ENCODE peak calls at places on chromosome 15, in ten cellular contexts. P is SK-MEL-5; R is left colon; G is activated CD4-positive, alpha-beta T cell treated with anti-CD3 and anti-CD28 coated beads, Interleukin-2, amount 50 U/mL, for 24 hours; M is dermis microvascular lymphatic vessel endothelial cell; I is adipocyte; K is B cell; Z is HEK293T; L is neural crest cell; V is activated T-helper 1 cell treated with anti-CD3 and anti-CD28 coated beads, Interleukin-12 subunit alpha, Interleukin-12 subunit beta, Interleukin-2, Interleukin-4 antibody, amounts not matched to agents 30 ng/mL and 10 ng/mL and 1 ng/mL, durations not matched to agents 14 hours and 24 hours and 36 hours. J is an unnamed sample.

GRCh38 chr15:84594617-84595290 is 6.1 kb upstream of the ZSCAN2 start:
- DNase-seq in L (no peak), M (no peak), P (no peak), I (no peak), K (no peak), R (no peak), G (no peak), Z (no peak), V (no peak), J (no peak)

GRCh38 chr15:89303986-89304385 is 30.6 kb downstream of the POLG start:
- DNase-seq in R (no peak), V (no peak), G (no peak), Z (no peak), I (no peak), P (no peak), L (no peak), M (no peak), K (no peak), J (no peak)

GRCh38 chr15:34927726-34928125 is 41.8 kb downstream of the AQR start:
- DNase-seq in V (no peak), P (no peak), K (no peak), Z (no peak), I (no peak), G (no peak), L (no peak), R (no peak), M (no peak), J (no peak)

GRCh38 chr15:52100807-52101206 is 11.8 kb downstream of the BCL2L10 start:
- DNase-seq in M (no peak), P (peak), K (no peak), V (no peak), G (no peak), R (peak), I (peak), L (no peak), Z (no peak), J (no peak)

GRCh38 chr15:77221708-77222107 is 150.8 kb upstream of the TSPAN3 start:
- DNase-seq in G (no peak), K (no peak), M (no peak), Z (no peak), V (no peak), P (no peak), L (no peak), R (no peak), I (no peak), J (no peak)

GRCh38 chr15:91887321-91887720 is 33.8 kb downstream of the SLCO3A1 start:
- DNase-seq in V (no peak), P (no peak), Z (no peak), I (no peak), K (no peak), M (no peak), G (no peak), L (no peak), R (no peak), J (no peak)

GRCh38 chr15:90823455-90823974 is 44.9 kb upstream of the FURIN start:
- DNase-seq in R (peak), M (no peak), G (no peak), P (no peak), I (no peak), L (no peak), K (no peak), V (no peak), Z (no peak), J (no peak)

GRCh38 chr15:58282060-58282708 is 144.0 kb downstream of the AQP9 start:
- DNase-seq in L (no peak), R (no peak), G (no peak), V (no peak), M (no peak), P (no peak), Z (no peak), I (no peak), K (no peak), J (peak)

GRCh38 chr15:89912674-89913396 is at the start of gene ARPIN:
- DNase-seq in M (no peak), G (no peak), I (peak), K (peak), R (no peak), V (no peak), Z (peak), L (peak), P (peak), J (peak)

GRCh38 chr15:25554640-25555039 is 115.8 kb upstream of the UBE3A start:
- DNase-seq in I (no peak), L (no peak), G (no peak), V (no peak), P (no peak), Z (no peak), R (no peak), K (no peak), M (no peak), J (no peak)

GRCh38 chr15:50358805-50359204 is 3.8 kb upstream of the GABPB1 start:
- DNase-seq in M (no peak), I (peak), G (no peak), K (peak), Z (peak), L (no peak), P (peak), R (no peak), V (no peak), J (peak)

GRCh38 chr15:81168680-81169079 is 28.0 kb upstream of the IL16 start:
- DNase-seq in K (no peak), R (no peak), V (no peak), M (no peak), Z (no peak), P (no peak), L (no peak), G (no peak), I (no peak), J (no peak)

GRCh38 chr15:45640610-45641009 is 5.8 kb downstream of the SQOR start:
- DNase-seq in K (no peak), V (no peak), I (peak), G (no peak), Z (no peak), P (peak), L (no peak), M (peak), R (no peak), J (no peak)

GRCh38 chr15:89777821-89778380 is 1.8 kb downstream of the MESP2 start:
- DNase-seq in K (no peak), P (no peak), R (no peak), G (no peak), Z (no peak), M (no peak), I (no peak), V (no peak), L (no peak), J (no peak)

GRCh38 chr15:62559049-62559733 is 394.1 kb upstream of the C2CD4B start:
- DNase-seq in Z (no peak), R (no peak), P (no peak), G (no peak), L (no peak), M (no peak), V (no peak), I (peak), K (no peak), J (no peak)

GRCh38 chr15:86611392-86612040 is 531.8 kb downstream of the AGBL1 start:
- DNase-seq in I (no peak), R (peak), K (no peak), P (peak), Z (no peak), G (no peak), L (no peak), V (peak), M (no peak), J (no peak)

GRCh38 chr15:90261811-90262210 is 3.7 kb upstream of the NGRN start:
- DNase-seq in Z (no peak), L (no peak), M (peak), R (no peak), I (no peak), K (no peak), G (no peak), P (no peak), V (no peak), J (no peak)